ENCODE peak calls at places on chromosomes 4 and X, in six cellular contexts. One of them, this sample, is unnamed. For H3K4me1, the result is how much of the 10 kb centered on the place peaks cover.

GRCh38 chr4:159360549-159360948 is 257.7 kb downstream of the RAPGEF2 start:
- DNase-seq in psoas muscle: no peak
- DNase-seq in ascending aorta: no peak
- DNase-seq in esophagus squamous epithelium: no peak
- DNase-seq in stomach: no peak
- DNase-seq in PC-3: peak
- DNase-seq in this sample: no peak

GRCh38 chr4:149785686-149786431 is 29.8 kb downstream of the IQCM start:
- DNase-seq in psoas muscle: no peak
- DNase-seq in ascending aorta: no peak
- DNase-seq in esophagus squamous epithelium: no peak
- DNase-seq in stomach: no peak
- DNase-seq in PC-3: peak
- DNase-seq in this sample: no peak

GRCh38 chr4:177726111-177726510 is 283.9 kb upstream of the AGA start:
- DNase-seq in psoas muscle: no peak
- DNase-seq in ascending aorta: no peak
- DNase-seq in esophagus squamous epithelium: no peak
- DNase-seq in stomach: no peak
- DNase-seq in PC-3: peak
- DNase-seq in this sample: no peak

GRCh38 chr4:109067509-109068205 is 234.8 kb downstream of the COL25A1 start:
- DNase-seq in psoas muscle: no peak
- DNase-seq in ascending aorta: no peak
- DNase-seq in esophagus squamous epithelium: no peak
- DNase-seq in stomach: no peak
- DNase-seq in PC-3: no peak
- DNase-seq in this sample: no peak

GRCh38 chrX:41475611-41476241 is 28.6 kb downstream of the NYX start:
- DNase-seq in psoas muscle: no peak
- DNase-seq in ascending aorta: no peak
- DNase-seq in esophagus squamous epithelium: no peak
- DNase-seq in stomach: no peak
- DNase-seq in PC-3: no peak
- DNase-seq in this sample: no peak

GRCh38 chr4:7382634-7383014 is 52.1 kb downstream of the PSAPL1 start:
- DNase-seq in psoas muscle: no peak
- DNase-seq in ascending aorta: no peak
- DNase-seq in esophagus squamous epithelium: no peak
- DNase-seq in stomach: no peak
- DNase-seq in PC-3: no peak
- DNase-seq in this sample: no peak

GRCh38 chr4:37825943-37826281 is 574 bp upstream of the PGM2 start:
- DNase-seq in psoas muscle: no peak
- DNase-seq in ascending aorta: no peak
- DNase-seq in esophagus squamous epithelium: no peak
- DNase-seq in stomach: no peak
- DNase-seq in PC-3: no peak
- DNase-seq in this sample: no peak

GRCh38 chrX:130097507-130098201 is 12.6 kb downstream of the ELF4 start:
- DNase-seq in psoas muscle: peak
- DNase-seq in ascending aorta: no peak
- DNase-seq in esophagus squamous epithelium: no peak
- DNase-seq in stomach: peak
- DNase-seq in PC-3: no peak
- DNase-seq in this sample: no peak

GRCh38 chr4:118265312-118266144 is 87.3 kb downstream of the PRSS12 start:
- DNase-seq in psoas muscle: peak
- DNase-seq in ascending aorta: no peak
- DNase-seq in esophagus squamous epithelium: no peak
- DNase-seq in stomach: peak
- DNase-seq in PC-3: no peak
- DNase-seq in this sample: peak

GRCh38 chrX:87732133-87732532 is 214.5 kb downstream of the KLHL4 start:
- DNase-seq in psoas muscle: no peak
- DNase-seq in ascending aorta: no peak
- DNase-seq in esophagus squamous epithelium: no peak
- DNase-seq in stomach: no peak
- DNase-seq in PC-3: peak
- DNase-seq in this sample: no peak

GRCh38 chr4:13612569-13612968 is 15.0 kb downstream of the BOD1L1 start:
- DNase-seq in psoas muscle: no peak
- DNase-seq in ascending aorta: no peak
- DNase-seq in esophagus squamous epithelium: no peak
- DNase-seq in stomach: no peak
- DNase-seq in PC-3: no peak
- DNase-seq in this sample: no peak

GRCh38 chr4:153541426-153542096 is 75.4 kb downstream of the TMEM131L start:
- DNase-seq in psoas muscle: no peak
- DNase-seq in ascending aorta: no peak
- DNase-seq in esophagus squamous epithelium: no peak
- DNase-seq in stomach: no peak
- DNase-seq in PC-3: peak
- DNase-seq in this sample: no peak

GRCh38 chr4:163681208-163681821 is 186.8 kb downstream of the TMA16 start:
- DNase-seq in psoas muscle: no peak
- DNase-seq in ascending aorta: no peak
- DNase-seq in esophagus squamous epithelium: no peak
- DNase-seq in stomach: no peak
- DNase-seq in PC-3: peak
- DNase-seq in this sample: no peak

GRCh38 chrX:130170752-130171445 is 863 bp upstream of the RAB33A start:
- DNase-seq in psoas muscle: no peak
- DNase-seq in ascending aorta: no peak
- DNase-seq in esophagus squamous epithelium: peak
- DNase-seq in stomach: peak
- DNase-seq in PC-3: no peak
- DNase-seq in this sample: peak

GRCh38 chrX:44039556-44039955 is 66.4 kb upstream of the NDP start:
- DNase-seq in psoas muscle: no peak
- DNase-seq in ascending aorta: no peak
- DNase-seq in esophagus squamous epithelium: no peak
- DNase-seq in stomach: no peak
- DNase-seq in PC-3: no peak
- DNase-seq in this sample: no peak

GRCh38 chr4:94676910-94677309 is 80.8 kb upstream of the BMPR1B start:
- DNase-seq in psoas muscle: no peak
- DNase-seq in ascending aorta: no peak
- DNase-seq in esophagus squamous epithelium: no peak
- DNase-seq in stomach: no peak
- DNase-seq in PC-3: no peak
- DNase-seq in this sample: no peak

GRCh38 chrX:76279007-76279406 is 106.1 kb downstream of the PBDC1 start:
- DNase-seq in psoas muscle: no peak
- DNase-seq in ascending aorta: no peak
- DNase-seq in esophagus squamous epithelium: no peak
- DNase-seq in stomach: peak
- DNase-seq in PC-3: peak
- DNase-seq in this sample: no peak

GRCh38 chrX:37998586-37999267 is 7.6 kb upstream of the SYTL5 start:
- DNase-seq in psoas muscle: no peak
- DNase-seq in ascending aorta: no peak
- DNase-seq in esophagus squamous epithelium: no peak
- DNase-seq in stomach: no peak
- DNase-seq in PC-3: peak
- DNase-seq in this sample: no peak

GRCh38 chr4:154489558-154490260 is 1.9 kb downstream of the DCHS2 start:
- DNase-seq in psoas muscle: no peak
- DNase-seq in ascending aorta: no peak
- DNase-seq in esophagus squamous epithelium: no peak
- DNase-seq in stomach: no peak
- DNase-seq in PC-3: no peak
- DNase-seq in this sample: no peak

GRCh38 chrX:96837808-96838207 is 45.9 kb upstream of the RPA4 start:
- DNase-seq in psoas muscle: no peak
- DNase-seq in ascending aorta: no peak
- DNase-seq in esophagus squamous epithelium: no peak
- DNase-seq in stomach: no peak
- DNase-seq in PC-3: peak
- DNase-seq in this sample: no peak

GRCh38 chrX:96985046-96985445 is 101.3 kb downstream of the RPA4 start:
- DNase-seq in psoas muscle: no peak
- DNase-seq in ascending aorta: no peak
- DNase-seq in esophagus squamous epithelium: no peak
- DNase-seq in stomach: no peak
- DNase-seq in PC-3: no peak
- DNase-seq in this sample: no peak

GRCh38 chrX:13752646-13753045 is 18.1 kb downstream of the OFD1 start:
- DNase-seq in psoas muscle: no peak
- DNase-seq in ascending aorta: no peak
- DNase-seq in esophagus squamous epithelium: no peak
- DNase-seq in stomach: no peak
- DNase-seq in PC-3: no peak
- DNase-seq in this sample: no peak

GRCh38 chr4:127304356-127304755 is 328.4 kb upstream of the INTU start:
- DNase-seq in psoas muscle: no peak
- DNase-seq in ascending aorta: no peak
- DNase-seq in esophagus squamous epithelium: no peak
- DNase-seq in stomach: no peak
- DNase-seq in PC-3: no peak
- DNase-seq in this sample: no peak

GRCh38 chr4:53221832-53222480 is 143.9 kb downstream of the SCFD2 start:
- DNase-seq in psoas muscle: no peak
- DNase-seq in ascending aorta: no peak
- DNase-seq in esophagus squamous epithelium: no peak
- DNase-seq in stomach: no peak
- DNase-seq in PC-3: no peak
- DNase-seq in this sample: no peak

GRCh38 chr4:185534850-185535761 is at the start of gene PDLIM3:
- DNase-seq in psoas muscle: peak
- DNase-seq in ascending aorta: no peak
- DNase-seq in esophagus squamous epithelium: no peak
- DNase-seq in stomach: peak
- DNase-seq in PC-3: no peak
- DNase-seq in this sample: peak

GRCh38 chr4:61373901-61374611 is 173.9 kb downstream of the ADGRL3 start:
- DNase-seq in psoas muscle: no peak
- DNase-seq in ascending aorta: no peak
- DNase-seq in esophagus squamous epithelium: no peak
- DNase-seq in stomach: no peak
- DNase-seq in PC-3: peak
- DNase-seq in this sample: no peak
- H3K27ac ChIP-seq in psoas muscle: no peak
- H3K27ac ChIP-seq in ascending aorta: peak
- H3K27ac ChIP-seq in esophagus squamous epithelium: no peak
- H3K27ac ChIP-seq in stomach: no peak
- H3K27ac ChIP-seq in PC-3: peak
- H3K27ac ChIP-seq in this sample: no peak

DNA sequence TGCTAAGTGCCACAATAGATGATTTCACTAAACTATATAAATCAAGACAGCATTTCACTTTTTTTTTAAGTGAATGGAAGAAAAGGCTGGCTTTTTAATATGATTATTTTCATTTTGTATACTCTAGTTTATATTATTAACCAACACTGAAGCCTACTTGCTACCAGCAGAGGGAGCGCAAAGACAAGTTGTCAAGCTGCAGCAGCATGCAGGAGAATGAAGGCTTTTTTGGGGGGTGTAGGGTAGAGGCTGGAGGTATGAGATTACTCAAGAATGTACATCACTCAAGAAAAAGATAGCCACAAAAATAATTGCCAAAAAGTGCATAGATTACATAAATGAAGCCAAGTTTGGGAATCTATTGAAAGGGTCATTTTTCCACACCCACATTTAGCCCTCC is 519.5 kb downstream of the FGF13 start:
- DNase-seq in psoas muscle: no peak
- DNase-seq in ascending aorta: no peak
- DNase-seq in esophagus squamous epithelium: no peak
- DNase-seq in stomach: no peak
- DNase-seq in PC-3: peak
- DNase-seq in this sample: no peak
- TF ChIP-seq CTCF in psoas muscle: peak
- TF ChIP-seq CTCF in ascending aorta: no peak
- TF ChIP-seq CTCF in esophagus squamous epithelium: peak
- TF ChIP-seq CTCF in stomach: peak
- TF ChIP-seq CTCF in PC-3: peak
- TF ChIP-seq CTCF in this sample: peak

DNA sequence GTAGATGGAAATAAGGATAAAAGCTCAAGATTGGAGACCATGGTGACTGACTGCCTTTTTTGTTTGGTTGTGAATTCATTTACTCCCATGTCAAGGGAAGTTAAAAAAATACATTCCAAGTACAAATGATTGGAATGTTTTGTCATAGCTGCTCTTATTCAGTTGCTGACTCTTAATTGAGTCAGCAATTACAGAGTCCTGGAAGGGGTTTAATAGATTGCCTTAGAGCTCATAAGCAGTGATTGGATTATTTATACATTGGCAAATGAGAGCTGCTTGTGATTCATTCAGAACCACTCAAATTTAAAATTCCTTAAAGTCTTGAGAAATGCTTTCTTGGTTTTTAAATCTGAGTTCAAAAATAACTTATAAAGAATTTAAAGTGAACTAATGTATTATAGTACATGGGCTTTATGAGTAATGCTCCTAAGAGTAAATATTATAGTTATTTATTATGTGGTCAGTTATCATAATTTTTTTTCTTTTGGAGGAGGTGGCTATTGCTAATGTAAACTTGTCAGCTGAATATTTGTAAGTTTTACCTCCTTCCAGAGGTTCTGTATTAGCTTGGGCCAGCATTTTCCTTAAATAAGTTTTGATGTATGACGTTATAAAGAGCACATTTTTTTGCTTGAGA is 13.6 kb downstream of the JADE1 start:
- DNase-seq in psoas muscle: no peak
- DNase-seq in ascending aorta: no peak
- DNase-seq in esophagus squamous epithelium: no peak
- DNase-seq in stomach: no peak
- DNase-seq in PC-3: peak
- DNase-seq in this sample: no peak
- H3K4me1 ChIP-seq in psoas muscle: half or more
- H3K4me1 ChIP-seq in ascending aorta: under half
- H3K4me1 ChIP-seq in esophagus squamous epithelium: half or more
- H3K4me1 ChIP-seq in stomach: half or more
- H3K4me1 ChIP-seq in PC-3: under half
- H3K4me1 ChIP-seq in this sample: under half

GRCh38 chr4:148166132-148166531 is 276.1 kb downstream of the NR3C2 start:
- DNase-seq in psoas muscle: no peak
- DNase-seq in ascending aorta: no peak
- DNase-seq in esophagus squamous epithelium: no peak
- DNase-seq in stomach: no peak
- DNase-seq in PC-3: no peak
- DNase-seq in this sample: no peak
- H3K27ac ChIP-seq in psoas muscle: no peak
- H3K27ac ChIP-seq in ascending aorta: peak
- H3K27ac ChIP-seq in esophagus squamous epithelium: peak
- H3K27ac ChIP-seq in stomach: peak
- H3K27ac ChIP-seq in PC-3: no peak
- H3K27ac ChIP-seq in this sample: no peak

DNA sequence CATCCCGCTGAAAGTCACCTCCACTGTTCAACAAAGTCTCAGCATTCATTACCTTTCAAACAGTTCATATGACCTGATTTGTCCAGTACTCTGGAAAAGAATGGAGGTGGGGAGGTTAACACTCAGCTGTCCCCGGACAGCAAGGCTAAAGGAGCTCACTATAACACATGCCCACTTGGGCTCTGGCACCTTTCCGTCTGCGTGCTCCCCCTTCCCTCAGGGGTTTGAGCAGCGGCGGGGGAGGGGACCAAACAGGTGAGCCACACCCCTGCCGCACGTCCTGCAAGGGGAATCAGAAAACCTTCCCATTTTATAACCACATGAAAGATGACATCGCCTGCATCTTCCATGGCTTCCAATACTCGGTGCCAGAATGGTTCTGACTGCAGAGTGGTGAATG is 39.9 kb upstream of the NFXL1 start:
- DNase-seq in psoas muscle: no peak
- DNase-seq in ascending aorta: no peak
- DNase-seq in esophagus squamous epithelium: no peak
- DNase-seq in stomach: no peak
- DNase-seq in PC-3: no peak
- DNase-seq in this sample: no peak
- TF ChIP-seq CTCF in psoas muscle: no peak
- TF ChIP-seq CTCF in ascending aorta: no peak
- TF ChIP-seq CTCF in esophagus squamous epithelium: no peak
- TF ChIP-seq CTCF in stomach: no peak
- TF ChIP-seq CTCF in PC-3: no peak
- TF ChIP-seq CTCF in this sample: no peak